ENCODE peak calls at places on chromosomes 4 and X, in seven cellular contexts. One of them, this sample, is unnamed.

GRCh38 chrX:125132274-125132673 is 187.4 kb upstream of the TEX13C start:
- DNase-seq in amygdala: no peak
- DNase-seq in astrocyte: no peak
- DNase-seq in cardiac muscle cell: no peak
- DNase-seq in stimulated activated CD8-positive, alpha-beta memory T cell treated with anti-CD3 and anti-CD28 coated beads, Interleukin-7, amount 100 ng/mL, for 4 hours: no peak
- DNase-seq in mucosa of gallbladder: no peak
- DNase-seq in fibroblast of lung: no peak
- DNase-seq in this sample: peak

GRCh38 chr4:185278716-185279115 is 69.3 kb downstream of the SNX25 start:
- DNase-seq in amygdala: no peak
- DNase-seq in astrocyte: no peak
- DNase-seq in cardiac muscle cell: no peak
- DNase-seq in stimulated activated CD8-positive, alpha-beta memory T cell treated with anti-CD3 and anti-CD28 coated beads, Interleukin-7, amount 100 ng/mL, for 4 hours: no peak
- DNase-seq in mucosa of gallbladder: no peak
- DNase-seq in fibroblast of lung: peak
- DNase-seq in this sample: peak

GRCh38 chrX:95889279-95889678 is 795.4 kb upstream of the DIAPH2 start:
- DNase-seq in amygdala: no peak
- DNase-seq in astrocyte: no peak
- DNase-seq in cardiac muscle cell: no peak
- DNase-seq in stimulated activated CD8-positive, alpha-beta memory T cell treated with anti-CD3 and anti-CD28 coated beads, Interleukin-7, amount 100 ng/mL, for 4 hours: no peak
- DNase-seq in mucosa of gallbladder: no peak
- DNase-seq in fibroblast of lung: no peak
- DNase-seq in this sample: no peak

GRCh38 chrX:103565752-103566151 is 19.6 kb upstream of the TCEAL4 start:
- DNase-seq in amygdala: no peak
- DNase-seq in astrocyte: peak
- DNase-seq in cardiac muscle cell: peak
- DNase-seq in stimulated activated CD8-positive, alpha-beta memory T cell treated with anti-CD3 and anti-CD28 coated beads, Interleukin-7, amount 100 ng/mL, for 4 hours: no peak
- DNase-seq in mucosa of gallbladder: no peak
- DNase-seq in fibroblast of lung: peak
- DNase-seq in this sample: peak

GRCh38 chr4:141028024-141028529 is 105.2 kb downstream of the RNF150 start:
- DNase-seq in amygdala: no peak
- DNase-seq in astrocyte: peak
- DNase-seq in cardiac muscle cell: peak
- DNase-seq in stimulated activated CD8-positive, alpha-beta memory T cell treated with anti-CD3 and anti-CD28 coated beads, Interleukin-7, amount 100 ng/mL, for 4 hours: no peak
- DNase-seq in mucosa of gallbladder: no peak
- DNase-seq in fibroblast of lung: peak
- DNase-seq in this sample: peak

GRCh38 chr4:182310316-182310715 is 67.1 kb downstream of the TENM3 start:
- DNase-seq in amygdala: no peak
- DNase-seq in astrocyte: peak
- DNase-seq in cardiac muscle cell: no peak
- DNase-seq in stimulated activated CD8-positive, alpha-beta memory T cell treated with anti-CD3 and anti-CD28 coated beads, Interleukin-7, amount 100 ng/mL, for 4 hours: no peak
- DNase-seq in mucosa of gallbladder: no peak
- DNase-seq in fibroblast of lung: peak
- DNase-seq in this sample: peak

GRCh38 chr4:112552668-112553067 is 36.7 kb upstream of the NEUROG2 start:
- DNase-seq in amygdala: no peak
- DNase-seq in astrocyte: peak
- DNase-seq in cardiac muscle cell: peak
- DNase-seq in stimulated activated CD8-positive, alpha-beta memory T cell treated with anti-CD3 and anti-CD28 coated beads, Interleukin-7, amount 100 ng/mL, for 4 hours: no peak
- DNase-seq in mucosa of gallbladder: no peak
- DNase-seq in fibroblast of lung: peak
- DNase-seq in this sample: peak

GRCh38 chr4:84530449-84530848 is 31.4 kb upstream of the NKX6-1 start:
- DNase-seq in amygdala: no peak
- DNase-seq in astrocyte: peak
- DNase-seq in cardiac muscle cell: peak
- DNase-seq in stimulated activated CD8-positive, alpha-beta memory T cell treated with anti-CD3 and anti-CD28 coated beads, Interleukin-7, amount 100 ng/mL, for 4 hours: no peak
- DNase-seq in mucosa of gallbladder: no peak
- DNase-seq in fibroblast of lung: peak
- DNase-seq in this sample: peak

GRCh38 chr4:106371166-106371565 is 2.6 kb upstream of the GIMD1 start:
- DNase-seq in amygdala: no peak
- DNase-seq in astrocyte: no peak
- DNase-seq in cardiac muscle cell: no peak
- DNase-seq in stimulated activated CD8-positive, alpha-beta memory T cell treated with anti-CD3 and anti-CD28 coated beads, Interleukin-7, amount 100 ng/mL, for 4 hours: no peak
- DNase-seq in mucosa of gallbladder: no peak
- DNase-seq in fibroblast of lung: no peak
- DNase-seq in this sample: no peak

GRCh38 chrX:3599787-3600465 is 113.5 kb downstream of the PRKX start:
- DNase-seq in amygdala: no peak
- DNase-seq in astrocyte: peak
- DNase-seq in cardiac muscle cell: peak
- DNase-seq in stimulated activated CD8-positive, alpha-beta memory T cell treated with anti-CD3 and anti-CD28 coated beads, Interleukin-7, amount 100 ng/mL, for 4 hours: no peak
- DNase-seq in mucosa of gallbladder: no peak
- DNase-seq in fibroblast of lung: no peak
- DNase-seq in this sample: no peak

GRCh38 chr4:151983854-151984253 is 223.0 kb upstream of the GATB start:
- DNase-seq in amygdala: no peak
- DNase-seq in astrocyte: no peak
- DNase-seq in cardiac muscle cell: peak
- DNase-seq in stimulated activated CD8-positive, alpha-beta memory T cell treated with anti-CD3 and anti-CD28 coated beads, Interleukin-7, amount 100 ng/mL, for 4 hours: no peak
- DNase-seq in mucosa of gallbladder: no peak
- DNase-seq in fibroblast of lung: peak
- DNase-seq in this sample: no peak

GRCh38 chr4:138707746-138708145 is 307.8 kb upstream of the NOCT start:
- DNase-seq in amygdala: no peak
- DNase-seq in astrocyte: peak
- DNase-seq in cardiac muscle cell: no peak
- DNase-seq in stimulated activated CD8-positive, alpha-beta memory T cell treated with anti-CD3 and anti-CD28 coated beads, Interleukin-7, amount 100 ng/mL, for 4 hours: no peak
- DNase-seq in mucosa of gallbladder: no peak
- DNase-seq in fibroblast of lung: no peak
- DNase-seq in this sample: peak

GRCh38 chr4:169009281-169010124 is 552 bp downstream of the CBR4 start:
- DNase-seq in amygdala: peak
- DNase-seq in astrocyte: peak
- DNase-seq in cardiac muscle cell: peak
- DNase-seq in stimulated activated CD8-positive, alpha-beta memory T cell treated with anti-CD3 and anti-CD28 coated beads, Interleukin-7, amount 100 ng/mL, for 4 hours: peak
- DNase-seq in mucosa of gallbladder: peak
- DNase-seq in fibroblast of lung: peak
- DNase-seq in this sample: peak

GRCh38 chr4:145957307-145957706 is 18.7 kb upstream of the ZNF827 start:
- DNase-seq in amygdala: no peak
- DNase-seq in astrocyte: no peak
- DNase-seq in cardiac muscle cell: peak
- DNase-seq in stimulated activated CD8-positive, alpha-beta memory T cell treated with anti-CD3 and anti-CD28 coated beads, Interleukin-7, amount 100 ng/mL, for 4 hours: no peak
- DNase-seq in mucosa of gallbladder: no peak
- DNase-seq in fibroblast of lung: no peak
- DNase-seq in this sample: no peak

GRCh38 chr4:184538023-184538599 is 63.8 kb upstream of the IRF2 start:
- DNase-seq in amygdala: peak
- DNase-seq in astrocyte: peak
- DNase-seq in cardiac muscle cell: peak
- DNase-seq in stimulated activated CD8-positive, alpha-beta memory T cell treated with anti-CD3 and anti-CD28 coated beads, Interleukin-7, amount 100 ng/mL, for 4 hours: peak
- DNase-seq in mucosa of gallbladder: peak
- DNase-seq in fibroblast of lung: peak
- DNase-seq in this sample: peak

This sample was measured in IMR-90.